ENCODE peak calls at places on chromosome X, in six cellular contexts. One of them, this sample, is unnamed.

GRCh38 chrX:100622989-100623388 is 13.6 kb downstream of the TSPAN6 start:
- DNase-seq in tibial nerve: no peak
- DNase-seq in H54: no peak
- DNase-seq in A549: no peak
- DNase-seq in lower leg skin: no peak
- DNase-seq in suprapubic skin: no peak
- DNase-seq in this sample: no peak

GRCh38 chrX:105126201-105126600 is 94.3 kb downstream of the TEX13A start:
- DNase-seq in tibial nerve: no peak
- DNase-seq in H54: no peak
- DNase-seq in A549: no peak
- DNase-seq in lower leg skin: no peak
- DNase-seq in suprapubic skin: no peak
- DNase-seq in this sample: no peak

GRCh38 chrX:106615041-106615440 is 3.3 kb downstream of the RADX start:
- DNase-seq in tibial nerve: no peak
- DNase-seq in H54: no peak
- DNase-seq in A549: no peak
- DNase-seq in lower leg skin: no peak
- DNase-seq in suprapubic skin: no peak
- DNase-seq in this sample: no peak

GRCh38 chrX:100410083-100410590 is at the start of gene PCDH19:
- DNase-seq in tibial nerve: peak
- DNase-seq in H54: no peak
- DNase-seq in A549: peak
- DNase-seq in lower leg skin: no peak
- DNase-seq in suprapubic skin: peak
- DNase-seq in this sample: peak

GRCh38 chrX:136106920-136107534 is 40.3 kb upstream of the FHL1 start:
- DNase-seq in tibial nerve: no peak
- DNase-seq in H54: no peak
- DNase-seq in A549: no peak
- DNase-seq in lower leg skin: no peak
- DNase-seq in suprapubic skin: no peak
- DNase-seq in this sample: no peak

GRCh38 chrX:17788956-17789562 is 51.8 kb downstream of the SCML1 start:
- DNase-seq in tibial nerve: no peak
- DNase-seq in H54: no peak
- DNase-seq in A549: no peak
- DNase-seq in lower leg skin: no peak
- DNase-seq in suprapubic skin: no peak
- DNase-seq in this sample: no peak

GRCh38 chrX:48468247-48468671 is 1.8 kb downstream of the SLC38A5 start:
- DNase-seq in tibial nerve: no peak
- DNase-seq in H54: no peak
- DNase-seq in A549: no peak
- DNase-seq in lower leg skin: no peak
- DNase-seq in suprapubic skin: no peak
- DNase-seq in this sample: peak

GRCh38 chrX:84907324-84907946 is 96.2 kb upstream of the APOOL start:
- DNase-seq in tibial nerve: no peak
- DNase-seq in H54: no peak
- DNase-seq in A549: no peak
- DNase-seq in lower leg skin: no peak
- DNase-seq in suprapubic skin: no peak
- DNase-seq in this sample: no peak

GRCh38 chrX:150352581-150352980 is 10.5 kb upstream of the MAMLD1 start:
- DNase-seq in tibial nerve: no peak
- DNase-seq in H54: no peak
- DNase-seq in A549: no peak
- DNase-seq in lower leg skin: no peak
- DNase-seq in suprapubic skin: peak
- DNase-seq in this sample: peak

GRCh38 chrX:69082055-69082752 is 83.0 kb downstream of the PJA1 start:
- DNase-seq in tibial nerve: no peak
- DNase-seq in H54: no peak
- DNase-seq in A549: no peak
- DNase-seq in lower leg skin: no peak
- DNase-seq in suprapubic skin: no peak
- DNase-seq in this sample: no peak

GRCh38 chrX:97027384-97027922 is 143.7 kb downstream of the RPA4 start:
- DNase-seq in tibial nerve: no peak
- DNase-seq in H54: no peak
- DNase-seq in A549: no peak
- DNase-seq in lower leg skin: no peak
- DNase-seq in suprapubic skin: no peak
- DNase-seq in this sample: no peak

GRCh38 chrX:144335402-144335801 is 451.5 kb downstream of the UBE2NL start:
- DNase-seq in tibial nerve: no peak
- DNase-seq in H54: no peak
- DNase-seq in A549: no peak
- DNase-seq in lower leg skin: no peak
- DNase-seq in suprapubic skin: no peak
- DNase-seq in this sample: no peak

GRCh38 chrX:56232221-56233082 is at the start of gene KLF8:
- DNase-seq in tibial nerve: peak
- DNase-seq in H54: no peak
- DNase-seq in A549: no peak
- DNase-seq in lower leg skin: peak
- DNase-seq in suprapubic skin: peak
- DNase-seq in this sample: peak

GRCh38 chrX:21838937-21839333 is 482 bp upstream of the MBTPS2 start:
- DNase-seq in tibial nerve: no peak
- DNase-seq in H54: no peak
- DNase-seq in A549: no peak
- DNase-seq in lower leg skin: no peak
- DNase-seq in suprapubic skin: no peak
- DNase-seq in this sample: no peak

GRCh38 chrX:37000140-37000539 is 8.0 kb upstream of the FAM47C start:
- DNase-seq in tibial nerve: no peak
- DNase-seq in H54: no peak
- DNase-seq in A549: no peak
- DNase-seq in lower leg skin: no peak
- DNase-seq in suprapubic skin: no peak
- DNase-seq in this sample: no peak

GRCh38 chrX:116490091-116490490 is 27.3 kb upstream of the CT83 start:
- DNase-seq in tibial nerve: no peak
- DNase-seq in H54: no peak
- DNase-seq in A549: no peak
- DNase-seq in lower leg skin: no peak
- DNase-seq in suprapubic skin: no peak
- DNase-seq in this sample: no peak

GRCh38 chrX:77597090-77597489 is 149.9 kb downstream of the FGF16 start:
- DNase-seq in tibial nerve: no peak
- DNase-seq in H54: no peak
- DNase-seq in A549: peak
- DNase-seq in lower leg skin: no peak
- DNase-seq in suprapubic skin: no peak
- DNase-seq in this sample: peak

GRCh38 chrX:103756736-103757135 is 19.9 kb upstream of the PLP1 start:
- DNase-seq in tibial nerve: no peak
- DNase-seq in H54: no peak
- DNase-seq in A549: no peak
- DNase-seq in lower leg skin: no peak
- DNase-seq in suprapubic skin: no peak
- DNase-seq in this sample: no peak

GRCh38 chrX:128622296-128622695 is 570.1 kb upstream of the ACTRT1 start:
- DNase-seq in tibial nerve: no peak
- DNase-seq in H54: no peak
- DNase-seq in A549: no peak
- DNase-seq in lower leg skin: no peak
- DNase-seq in suprapubic skin: no peak
- DNase-seq in this sample: no peak

GRCh38 chrX:48831136-48831908 is 4.1 kb downstream of the PCSK1N start:
- DNase-seq in tibial nerve: no peak
- DNase-seq in H54: no peak
- DNase-seq in A549: no peak
- DNase-seq in lower leg skin: no peak
- DNase-seq in suprapubic skin: no peak
- DNase-seq in this sample: no peak

GRCh38 chrX:49273181-49273727 is 3.7 kb downstream of the PPP1R3F start:
- DNase-seq in tibial nerve: no peak
- DNase-seq in H54: no peak
- DNase-seq in A549: no peak
- DNase-seq in lower leg skin: no peak
- DNase-seq in suprapubic skin: peak
- DNase-seq in this sample: peak

GRCh38 chrX:9530848-9531274 is 66.0 kb downstream of the TBL1X start:
- DNase-seq in tibial nerve: peak
- DNase-seq in H54: peak
- DNase-seq in A549: peak
- DNase-seq in lower leg skin: peak
- DNase-seq in suprapubic skin: no peak
- DNase-seq in this sample: peak

GRCh38 chrX:29461039-29461438 is 754.3 kb upstream of the MAGEB2 start:
- DNase-seq in tibial nerve: no peak
- DNase-seq in H54: no peak
- DNase-seq in A549: no peak
- DNase-seq in lower leg skin: no peak
- DNase-seq in suprapubic skin: no peak
- DNase-seq in this sample: no peak

GRCh38 chrX:123704781-123705180 is 28.1 kb downstream of the THOC2 start:
- DNase-seq in tibial nerve: no peak
- DNase-seq in H54: no peak
- DNase-seq in A549: no peak
- DNase-seq in lower leg skin: no peak
- DNase-seq in suprapubic skin: no peak
- DNase-seq in this sample: no peak

GRCh38 chrX:153642313-153642654 is 4.7 kb upstream of the DUSP9 start:
- DNase-seq in tibial nerve: no peak
- DNase-seq in H54: no peak
- DNase-seq in A549: no peak
- DNase-seq in lower leg skin: no peak
- DNase-seq in suprapubic skin: no peak
- DNase-seq in this sample: no peak

GRCh38 chrX:24201216-24201615 is 51.7 kb downstream of the ZFX start:
- DNase-seq in tibial nerve: no peak
- DNase-seq in H54: no peak
- DNase-seq in A549: no peak
- DNase-seq in lower leg skin: no peak
- DNase-seq in suprapubic skin: no peak
- DNase-seq in this sample: no peak

GRCh38 chrX:7927259-7928167 is at the start of gene PNPLA4:
- DNase-seq in tibial nerve: peak
- DNase-seq in H54: peak
- DNase-seq in A549: peak
- DNase-seq in lower leg skin: peak
- DNase-seq in suprapubic skin: peak
- DNase-seq in this sample: peak

GRCh38 chrX:22220941-22221340 is 51.8 kb upstream of the CBLL2 start:
- DNase-seq in tibial nerve: no peak
- DNase-seq in H54: peak
- DNase-seq in A549: peak
- DNase-seq in lower leg skin: no peak
- DNase-seq in suprapubic skin: no peak
- DNase-seq in this sample: no peak

DNA sequence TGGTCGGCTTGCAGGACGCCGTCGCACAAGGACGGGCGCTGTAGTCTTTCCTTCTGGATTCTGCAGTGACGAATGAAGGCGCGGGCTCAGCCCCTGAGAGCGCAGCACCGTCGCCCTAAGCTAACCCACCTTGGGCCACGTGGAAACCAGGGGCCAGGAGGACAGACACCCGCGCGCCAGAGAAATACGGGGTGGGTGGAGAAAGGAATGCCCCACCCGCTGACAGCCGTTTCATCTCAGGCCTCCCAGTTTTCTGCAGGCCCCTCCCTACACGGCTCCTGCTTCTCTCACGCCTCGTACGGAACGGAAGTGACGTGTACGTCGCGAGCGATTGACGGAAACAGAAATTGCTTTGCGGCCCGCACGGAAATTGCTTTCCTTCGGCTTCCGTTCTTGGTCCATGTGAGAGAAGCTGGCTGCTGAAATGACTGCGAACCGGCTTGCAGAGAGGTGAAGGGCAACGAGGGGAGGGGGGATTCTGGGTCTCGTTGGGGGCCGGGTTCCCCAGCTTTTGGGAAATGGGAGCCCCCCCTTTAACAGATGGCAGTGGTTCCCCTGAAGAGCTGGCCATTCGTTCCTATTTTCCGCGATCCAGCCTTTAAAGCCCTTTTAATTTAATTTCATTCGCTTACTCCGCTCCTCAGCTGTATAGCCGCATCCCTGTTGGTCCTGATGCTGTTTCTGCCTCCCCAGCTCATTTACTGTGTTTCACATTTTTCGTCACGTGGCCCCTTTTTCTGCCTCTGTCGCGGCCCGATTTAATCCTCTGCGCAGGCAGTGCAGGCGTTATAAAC is at the start of gene UTP14A:
- DNase-seq in tibial nerve: peak
- DNase-seq in H54: peak
- DNase-seq in A549: peak
- DNase-seq in lower leg skin: peak
- DNase-seq in suprapubic skin: peak
- DNase-seq in this sample: peak
- TF ChIP-seq POLR2A in tibial nerve: peak
- TF ChIP-seq POLR2A in H54: peak
- TF ChIP-seq POLR2A in A549: peak
- TF ChIP-seq POLR2A in lower leg skin: no peak
- TF ChIP-seq POLR2A in suprapubic skin: no peak
- TF ChIP-seq POLR2A in this sample: peak

DNA sequence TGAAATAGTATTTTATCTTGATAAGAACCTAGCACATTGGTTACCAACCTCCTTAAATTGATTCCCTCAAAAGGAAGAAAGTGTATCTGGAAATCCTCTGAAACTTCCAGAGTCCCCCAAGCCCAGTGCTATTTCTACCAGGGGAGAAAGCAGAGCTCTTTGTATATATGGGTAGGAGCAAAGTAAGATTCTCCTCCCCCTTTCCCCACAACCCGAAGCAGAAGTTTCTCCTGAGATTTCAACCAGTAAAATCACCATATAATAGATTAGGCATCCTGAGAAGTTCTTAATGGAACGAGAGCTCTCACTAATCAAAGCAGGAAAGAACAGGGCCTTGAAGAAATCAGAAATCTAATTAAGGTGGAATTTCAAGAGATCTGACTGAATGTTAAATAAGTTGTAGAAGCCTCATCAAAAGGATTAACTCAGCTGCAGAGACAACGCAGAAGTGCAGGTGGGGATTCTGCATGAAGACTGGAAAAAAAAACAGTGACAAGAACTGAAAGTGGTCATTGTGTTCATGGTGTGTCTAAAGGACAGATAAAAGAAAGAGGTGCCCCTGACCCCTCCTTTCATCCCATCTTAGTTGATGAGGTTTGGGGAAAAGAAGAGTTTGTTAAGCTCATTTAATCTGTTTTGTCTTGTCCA is 39.1 kb downstream of the VSIG4 start:
- DNase-seq in tibial nerve: no peak
- DNase-seq in H54: no peak
- DNase-seq in A549: no peak
- DNase-seq in lower leg skin: no peak
- DNase-seq in suprapubic skin: no peak
- DNase-seq in this sample: no peak
- TF ChIP-seq POLR2A in tibial nerve: no peak
- TF ChIP-seq POLR2A in H54: no peak
- TF ChIP-seq POLR2A in A549: no peak
- TF ChIP-seq POLR2A in lower leg skin: no peak
- TF ChIP-seq POLR2A in suprapubic skin: no peak
- TF ChIP-seq POLR2A in this sample: no peak

GRCh38 chrX:155027509-155028066 is 944 bp downstream of the FUNDC2 start:
- DNase-seq in tibial nerve: no peak
- DNase-seq in H54: no peak
- DNase-seq in A549: no peak
- DNase-seq in lower leg skin: no peak
- DNase-seq in suprapubic skin: no peak
- DNase-seq in this sample: peak
- TF ChIP-seq POLR2A in tibial nerve: peak
- TF ChIP-seq POLR2A in H54: no peak
- TF ChIP-seq POLR2A in A549: no peak
- TF ChIP-seq POLR2A in lower leg skin: no peak
- TF ChIP-seq POLR2A in suprapubic skin: peak
- TF ChIP-seq POLR2A in this sample: peak

GRCh38 chrX:18856645-18856997 is 127.3 kb downstream of the PHKA2 start:
- DNase-seq in tibial nerve: no peak
- DNase-seq in H54: no peak
- DNase-seq in A549: no peak
- DNase-seq in lower leg skin: no peak
- DNase-seq in suprapubic skin: no peak
- DNase-seq in this sample: no peak
- TF ChIP-seq POLR2A in tibial nerve: no peak
- TF ChIP-seq POLR2A in H54: no peak
- TF ChIP-seq POLR2A in A549: no peak
- TF ChIP-seq POLR2A in lower leg skin: no peak
- TF ChIP-seq POLR2A in suprapubic skin: no peak
- TF ChIP-seq POLR2A in this sample: no peak

This sample was measured in erythroblast.